ENCODE peak calls at places on chromosomes 12 and 14, in four cellular contexts. One of them, this sample, is unnamed.

GRCh38 chr12:105986779-105987686 is 151.7 kb downstream of the NUAK1 start:
- DNase-seq in H1: no peak
- DNase-seq in K562: no peak
- DNase-seq in GM12878: no peak
- DNase-seq in this sample: no peak

GRCh38 chr14:99435327-99435726 is 45.3 kb downstream of the SETD3 start:
- DNase-seq in H1: peak; percentile 29
- DNase-seq in GM12878: no peak
- DNase-seq in K562: no peak
- DNase-seq in this sample: no peak

GRCh38 chr12:28536088-28536487 is 345.8 kb downstream of the CCDC91 start:
- DNase-seq in K562: no peak
- DNase-seq in H1: no peak
- DNase-seq in GM12878: no peak
- DNase-seq in this sample: no peak

GRCh38 chr12:57089259-57090245 is 638 bp downstream of the NAB2 start:
- DNase-seq in GM12878: no peak
- DNase-seq in K562: peak; percentile 57
- DNase-seq in H1: peak; percentile 68
- DNase-seq in this sample: no peak

GRCh38 chr14:100666851-100667250 is 59.8 kb upstream of the DLK1 start:
- DNase-seq in GM12878: no peak
- DNase-seq in K562: no peak
- DNase-seq in H1: no peak
- DNase-seq in this sample: no peak

GRCh38 chr12:29533815-29534489 is 36.5 kb upstream of the OVCH1 start:
- DNase-seq in GM12878: no peak
- DNase-seq in H1: no peak
- DNase-seq in K562: no peak
- DNase-seq in this sample: no peak

GRCh38 chr14:75229923-75230792 is 48.5 kb upstream of the FOS start:
- DNase-seq in H1: no peak
- DNase-seq in K562: peak; percentile 36
- DNase-seq in GM12878: peak; percentile 74
- DNase-seq in this sample: peak; percentile 72

GRCh38 chr12:125222876-125223275 is 157.6 kb downstream of the AACS start:
- DNase-seq in H1: no peak
- DNase-seq in K562: peak; percentile 27
- DNase-seq in GM12878: no peak
- DNase-seq in this sample: no peak

GRCh38 chr14:92546347-92547053 is 32.9 kb downstream of the RIN3 start:
- DNase-seq in K562: no peak
- DNase-seq in GM12878: no peak
- DNase-seq in H1: no peak
- DNase-seq in this sample: no peak

GRCh38 chr14:21589317-21589716 is 9.4 kb upstream of the OR10G3 start:
- DNase-seq in GM12878: no peak
- DNase-seq in K562: no peak
- DNase-seq in H1: no peak
- DNase-seq in this sample: no peak

GRCh38 chr14:38171197-38171596 is 36.5 kb upstream of the SSTR1 start:
- DNase-seq in H1: no peak
- DNase-seq in GM12878: no peak
- DNase-seq in K562: no peak
- DNase-seq in this sample: no peak

GRCh38 chr14:28571636-28572035 is 195.0 kb upstream of the FOXG1 start:
- DNase-seq in H1: no peak
- DNase-seq in GM12878: no peak
- DNase-seq in K562: no peak
- DNase-seq in this sample: no peak

GRCh38 chr12:75345531-75345930 is 11.1 kb downstream of the GLIPR1L1 start:
- DNase-seq in GM12878: no peak
- DNase-seq in H1: no peak
- DNase-seq in K562: no peak
- DNase-seq in this sample: peak; percentile 33

GRCh38 chr12:56724660-56724988 is 475 bp downstream of the NACA start:
- DNase-seq in H1: no peak
- DNase-seq in K562: peak; percentile 67
- DNase-seq in GM12878: no peak
- DNase-seq in this sample: no peak

GRCh38 chr12:104213952-104214351 is 1.6 kb upstream of the TXNRD1 start:
- DNase-seq in H1: peak; percentile 6
- DNase-seq in K562: no peak
- DNase-seq in GM12878: no peak
- DNase-seq in this sample: no peak

GRCh38 chr12:79998554-79998953 is 63.7 kb upstream of the PPP1R12A start:
- DNase-seq in GM12878: no peak
- DNase-seq in K562: no peak
- DNase-seq in H1: no peak
- DNase-seq in this sample: no peak

GRCh38 chr14:61498811-61499210 is 177.4 kb downstream of the PRKCH start:
- DNase-seq in H1: no peak
- DNase-seq in K562: no peak
- DNase-seq in GM12878: no peak
- DNase-seq in this sample: no peak

GRCh38 chr14:70357985-70358384 is 1.5 kb downstream of the COX16 start:
- DNase-seq in GM12878: no peak
- DNase-seq in H1: no peak
- DNase-seq in K562: no peak
- DNase-seq in this sample: no peak

GRCh38 chr12:51421266-51421884 is 3.3 kb upstream of the SLC4A8 start:
- DNase-seq in K562: peak; percentile 44
- DNase-seq in H1: peak; percentile 68
- DNase-seq in GM12878: no peak
- DNase-seq in this sample: peak; percentile 59

GRCh38 chr14:95953111-95953724 is 76.6 kb downstream of the TUNAR start:
- DNase-seq in GM12878: no peak
- DNase-seq in H1: peak; percentile 54
- DNase-seq in K562: no peak
- DNase-seq in this sample: no peak

GRCh38 chr12:55700255-55701018 is 7.3 kb downstream of the ITGA7 start:
- DNase-seq in GM12878: no peak
- DNase-seq in K562: no peak
- DNase-seq in H1: no peak
- DNase-seq in this sample: no peak

GRCh38 chr14:33120341-33120740 is 181.7 kb downstream of the NPAS3 start:
- DNase-seq in GM12878: no peak
- DNase-seq in K562: no peak
- DNase-seq in H1: no peak
- DNase-seq in this sample: no peak

GRCh38 chr12:107544947-107545346 is 140.7 kb upstream of the PWP1 start:
- DNase-seq in GM12878: no peak
- DNase-seq in K562: no peak
- DNase-seq in H1: no peak
- DNase-seq in this sample: no peak

GRCh38 chr12:40054554-40055226 is 51.2 kb downstream of the SLC2A13 start:
- DNase-seq in GM12878: no peak
- DNase-seq in K562: no peak
- DNase-seq in H1: no peak
- DNase-seq in this sample: no peak

GRCh38 chr12:14322403-14322802 is 43.1 kb upstream of the ATF7IP start:
- DNase-seq in K562: no peak
- DNase-seq in H1: no peak
- DNase-seq in GM12878: no peak
- DNase-seq in this sample: no peak

GRCh38 chr12:120125792-120126634 is 9.5 kb upstream of the RAB35 start:
- DNase-seq in H1: no peak
- DNase-seq in GM12878: no peak
- DNase-seq in K562: no peak
- DNase-seq in this sample: no peak

GRCh38 chr14:102203382-102203781 is 63.7 kb downstream of the WDR20 start:
- DNase-seq in K562: no peak
- DNase-seq in H1: no peak
- DNase-seq in GM12878: no peak
- DNase-seq in this sample: no peak

GRCh38 chr12:100348657-100349454 is 8.0 kb upstream of the SLC17A8 start:
- DNase-seq in H1: no peak
- DNase-seq in K562: no peak
- DNase-seq in GM12878: no peak
- DNase-seq in this sample: peak; percentile 33

GRCh38 chr14:27228053-27228452 is 630.2 kb upstream of the NOVA1 start:
- DNase-seq in GM12878: no peak
- DNase-seq in H1: no peak
- DNase-seq in K562: no peak
- DNase-seq in this sample: no peak

GRCh38 chr12:84408936-84409335 is 503.7 kb downstream of the SLC6A15 start:
- DNase-seq in GM12878: no peak
- DNase-seq in H1: no peak
- DNase-seq in K562: no peak
- DNase-seq in this sample: no peak

GRCh38 chr12:2051700-2052625 is 824 bp upstream of the CACNA1C start:
- DNase-seq in H1: peak; percentile 58
- DNase-seq in GM12878: no peak
- DNase-seq in K562: no peak
- DNase-seq in this sample: no peak

GRCh38 chr14:96626916-96627315 is 124.7 kb downstream of the PAPOLA start:
- DNase-seq in GM12878: no peak
- DNase-seq in H1: no peak
- DNase-seq in K562: no peak
- DNase-seq in this sample: no peak

GRCh38 chr12:131380220-131380957 is 330.5 kb upstream of the SFSWAP start:
- DNase-seq in K562: no peak
- DNase-seq in GM12878: no peak
- DNase-seq in H1: peak; percentile 49
- DNase-seq in this sample: no peak

GRCh38 chr14:46820291-46820690 is 168.7 kb upstream of the RPL10L start:
- DNase-seq in GM12878: no peak
- DNase-seq in H1: no peak
- DNase-seq in K562: no peak
- DNase-seq in this sample: no peak

GRCh38 chr14:46819117-46819516 is 167.5 kb upstream of the RPL10L start:
- DNase-seq in H1: no peak
- DNase-seq in GM12878: no peak
- DNase-seq in K562: no peak
- DNase-seq in this sample: no peak

GRCh38 chr14:46818147-46818546 is 166.6 kb upstream of the RPL10L start:
- DNase-seq in K562: no peak
- DNase-seq in GM12878: no peak
- DNase-seq in H1: no peak
- DNase-seq in this sample: no peak
- TF ChIP-seq EGR1 in K562: no peak
- TF ChIP-seq EGR1 in GM12878: no peak
- TF ChIP-seq EGR1 in H1: no peak
- TF ChIP-seq EGR1 in this sample: no peak

DNA sequence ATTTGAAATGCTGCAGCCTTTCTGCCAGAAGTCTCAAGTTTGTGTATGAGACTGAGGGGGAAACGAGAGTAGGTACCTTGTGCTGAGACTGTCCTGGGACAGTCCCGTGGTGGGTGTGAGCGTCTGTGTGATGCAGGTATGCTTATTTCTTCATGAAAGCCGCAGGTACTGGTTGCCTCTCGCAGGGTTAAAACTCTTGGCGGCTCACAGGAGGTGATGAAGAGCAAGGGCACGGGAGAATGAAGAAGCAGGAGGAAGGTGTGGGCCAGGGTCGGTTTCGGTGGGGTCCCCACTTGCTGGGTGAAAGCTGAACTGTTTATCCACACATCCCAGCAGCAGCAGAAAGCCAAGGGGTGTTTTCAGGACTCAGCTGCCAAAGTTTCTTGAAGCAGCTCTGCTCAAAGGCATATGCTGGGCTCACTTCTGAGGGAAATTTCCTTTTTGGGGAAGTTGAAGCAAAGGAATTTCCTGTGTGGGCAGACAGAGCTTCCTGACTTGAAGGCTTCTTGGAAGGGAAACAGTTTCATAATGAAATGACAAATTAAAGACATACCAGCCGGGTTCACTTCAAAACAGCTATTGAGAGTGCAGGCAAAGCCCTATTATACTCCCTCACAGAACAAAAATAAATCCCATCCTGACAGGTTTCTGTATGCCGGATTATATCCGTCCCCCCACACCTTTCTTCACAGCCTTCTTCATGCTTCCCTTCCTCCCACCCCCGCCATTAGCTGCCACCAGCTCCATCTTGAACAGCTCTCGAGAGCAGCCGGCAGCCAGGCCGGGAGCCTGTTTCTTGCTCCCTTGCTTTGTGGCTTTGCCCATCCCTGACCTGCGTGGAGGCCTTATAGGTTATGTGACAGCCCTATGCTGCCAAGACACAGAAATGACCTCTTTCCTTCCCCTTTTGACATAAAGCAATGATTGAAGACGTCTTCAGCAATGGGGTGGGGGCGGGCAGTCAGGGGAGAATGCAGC is 116.6 kb downstream of the ETV6 start:
- DNase-seq in GM12878: peak; percentile 92
- DNase-seq in H1: no peak
- DNase-seq in K562: no peak
- DNase-seq in this sample: no peak
- H3K9ac ChIP-seq in GM12878: peak overlapping the region; percentile 69
- H3K9ac ChIP-seq in H1: no peak overlapping the region
- H3K9ac ChIP-seq in K562: no peak overlapping the region
- H3K9ac ChIP-seq in this sample: no peak overlapping the region

GRCh38 chr12:5796171-5797091 is 148.6 kb downstream of the ANO2 start:
- DNase-seq in H1: peak; percentile 87
- DNase-seq in GM12878: no peak
- DNase-seq in K562: peak; percentile 51
- DNase-seq in this sample: no peak
- TF ChIP-seq EGR1 in H1: no peak
- TF ChIP-seq EGR1 in GM12878: no peak
- TF ChIP-seq EGR1 in K562: no peak
- TF ChIP-seq EGR1 in this sample: no peak

DNA sequence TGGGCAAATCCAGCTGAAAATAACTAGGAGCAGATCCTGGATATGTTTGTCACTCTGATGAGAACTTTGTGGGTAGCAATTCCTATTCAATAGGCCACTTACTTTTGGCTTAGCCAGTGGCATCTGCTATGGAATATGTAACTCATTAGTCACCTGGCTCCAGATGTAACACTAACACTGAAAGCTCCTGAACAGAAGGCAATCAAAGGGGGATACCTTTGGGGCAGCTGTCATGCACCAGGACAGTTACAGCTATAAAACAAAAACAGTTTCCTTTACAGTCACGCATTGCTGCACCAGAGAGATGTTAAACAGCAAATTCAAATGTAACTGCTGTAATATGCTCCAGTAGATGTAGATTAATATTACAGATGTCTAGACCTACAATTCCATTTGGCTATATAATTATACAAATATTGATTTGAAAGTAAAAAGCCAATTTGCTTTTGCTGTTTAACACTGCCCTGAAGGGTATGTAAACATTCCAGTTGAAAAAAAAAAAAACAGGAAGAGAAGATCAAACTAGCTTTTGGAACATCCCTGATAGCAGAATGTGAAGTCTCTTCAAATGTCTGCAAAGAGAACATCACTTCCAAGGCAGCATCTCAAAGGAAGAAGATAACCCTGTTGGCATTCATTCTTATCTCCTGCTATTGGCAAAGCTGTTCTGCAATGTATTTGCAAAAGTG is 18.4 kb downstream of the RACGAP1 start:
- DNase-seq in GM12878: no peak
- DNase-seq in K562: no peak
- DNase-seq in H1: no peak
- DNase-seq in this sample: no peak
- H3K9ac ChIP-seq in GM12878: no peak overlapping the region
- H3K9ac ChIP-seq in K562: no peak overlapping the region
- H3K9ac ChIP-seq in H1: no peak overlapping the region
- H3K9ac ChIP-seq in this sample: no peak overlapping the region

GRCh38 chr12:130017571-130018449 is 114.0 kb upstream of the TMEM132D start:
- DNase-seq in GM12878: no peak
- DNase-seq in H1: no peak
- DNase-seq in K562: no peak
- DNase-seq in this sample: no peak
- TF ChIP-seq EGR1 in GM12878: no peak
- TF ChIP-seq EGR1 in H1: no peak
- TF ChIP-seq EGR1 in K562: no peak
- TF ChIP-seq EGR1 in this sample: no peak